ENCODE peak calls at places on chromosome 4, in five cellular contexts. V is cardiac muscle cell; B is uterus; I is SK-N-SH; S is CD4-positive, alpha-beta T cell. U is an unnamed sample.

GRCh38 chr4:140254656-140255299 is 100.8 kb upstream of the MAML3 start:
- DNase-seq in V (no peak), B (no peak), I (no peak), S (no peak), U (no peak)

GRCh38 chr4:27666943-27667342 is 806.3 kb downstream of the STIM2 start:
- DNase-seq in V (no peak), B (no peak), I (peak; percentile 3), S (no peak), U (no peak)

GRCh38 chr4:139672732-139673131 is 7.1 kb downstream of the MGST2 start:
- DNase-seq in V (no peak), B (no peak), I (no peak), S (no peak), U (no peak)

GRCh38 chr4:4866833-4867744 is 7.6 kb downstream of the MSX1 start:
- DNase-seq in V (peak; percentile 61), B (peak; percentile 83), I (peak; percentile 78), S (no peak), U (no peak)

GRCh38 chr4:88975925-88976511 is 81.0 kb downstream of the FAM13A start:
- DNase-seq in V (peak; percentile 39), B (no peak), I (no peak), S (no peak), U (no peak)

GRCh38 chr4:47349323-47349722 is 114.2 kb downstream of the COMMD8 start:
- DNase-seq in V (no peak), B (no peak), I (no peak), S (no peak), U (no peak)

GRCh38 chr4:143402776-143403550 is 66.3 kb downstream of the GAB1 start:
- DNase-seq in V (no peak), B (no peak), I (no peak), S (no peak), U (no peak)

GRCh38 chr4:47835489-47835888 is 2.4 kb downstream of the CORIN start:
- DNase-seq in V (peak; percentile 48), B (no peak), I (no peak), S (no peak), U (no peak)

GRCh38 chr4:1408418-1408817 is 2.2 kb upstream of the NKX1-1 start:
- DNase-seq in V (no peak), B (no peak), I (peak; percentile 65), S (no peak), U (no peak)

GRCh38 chr4:1410491-1411325 is 4.5 kb upstream of the NKX1-1 start:
- DNase-seq in V (peak; percentile 58), B (no peak), I (peak; percentile 48), S (peak; percentile 46), U (no peak)

GRCh38 chr4:1407657-1408333 is 1.6 kb upstream of the NKX1-1 start:
- DNase-seq in V (no peak), B (no peak), I (peak; percentile 34), S (no peak), U (peak; percentile 13)

GRCh38 chr4:1409806-1410425 is 3.7 kb upstream of the NKX1-1 start:
- DNase-seq in V (no peak), B (no peak), I (peak; percentile 53), S (no peak), U (no peak)

DNA sequence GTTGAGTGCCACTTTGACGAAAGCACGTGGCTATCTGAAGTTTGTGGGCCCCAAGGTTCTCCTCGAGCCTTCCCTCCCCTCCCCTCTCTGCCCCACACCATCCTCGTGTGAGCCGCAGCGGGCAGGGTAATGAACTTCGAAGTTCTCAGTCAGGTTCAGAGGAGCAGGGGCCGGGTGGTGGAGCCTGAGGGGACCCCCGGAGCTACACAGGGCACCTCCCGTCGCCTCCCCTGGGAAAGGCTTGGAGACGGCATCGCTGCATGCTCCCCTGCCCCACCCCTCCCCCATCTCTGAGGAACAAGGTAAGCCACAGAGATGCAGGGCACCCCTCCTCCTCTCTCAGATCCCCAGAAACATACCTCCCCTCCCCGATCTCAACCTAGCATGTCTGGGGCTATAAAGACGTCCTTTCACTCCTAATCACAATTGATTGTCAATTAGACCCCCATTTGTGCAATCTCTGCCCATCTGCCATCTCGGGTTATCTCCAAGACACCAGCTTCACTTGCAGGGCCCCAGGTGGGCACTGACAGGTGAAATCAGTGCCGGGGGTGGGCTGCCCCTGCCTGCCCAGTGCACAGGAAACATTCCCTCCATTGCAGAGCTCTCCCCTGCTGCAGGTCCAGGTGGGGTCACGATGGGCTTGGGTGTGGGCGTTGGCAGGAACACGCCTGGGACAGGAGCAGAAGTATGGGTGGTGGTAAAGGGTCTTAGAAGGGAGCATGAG is 3.0 kb upstream of the NKX1-1 start:
- DNase-seq in V (no peak), B (no peak), I (peak; percentile 30), S (no peak), U (no peak)
- H3K27me3 ChIP-seq in V (peaks cover 99% of the 10 kb centered on the region), B (peaks cover 20% of the 10 kb centered on the region), I (peaks cover 81% of the 10 kb centered on the region), S (peaks cover 80% of the 10 kb centered on the region), U (peaks cover 85% of the 10 kb centered on the region)

GRCh38 chr4:76984127-76984526 is 34.6 kb downstream of the SEPTIN11 start:
- DNase-seq in V (peak; percentile 71), B (no peak), I (peak; percentile 39), S (no peak), U (no peak)

GRCh38 chr4:76981649-76982048 is 32.1 kb downstream of the SEPTIN11 start:
- DNase-seq in V (peak; percentile 60), B (no peak), I (no peak), S (no peak), U (no peak)

GRCh38 chr4:76980280-76980679 is 30.7 kb downstream of the SEPTIN11 start:
- DNase-seq in V (no peak), B (no peak), I (no peak), S (no peak), U (no peak)

GRCh38 chr4:76984788-76985211 is 35.2 kb downstream of the SEPTIN11 start:
- DNase-seq in V (peak; percentile 99), B (peak; percentile 72), I (peak; percentile 42), S (no peak), U (no peak)

DNA sequence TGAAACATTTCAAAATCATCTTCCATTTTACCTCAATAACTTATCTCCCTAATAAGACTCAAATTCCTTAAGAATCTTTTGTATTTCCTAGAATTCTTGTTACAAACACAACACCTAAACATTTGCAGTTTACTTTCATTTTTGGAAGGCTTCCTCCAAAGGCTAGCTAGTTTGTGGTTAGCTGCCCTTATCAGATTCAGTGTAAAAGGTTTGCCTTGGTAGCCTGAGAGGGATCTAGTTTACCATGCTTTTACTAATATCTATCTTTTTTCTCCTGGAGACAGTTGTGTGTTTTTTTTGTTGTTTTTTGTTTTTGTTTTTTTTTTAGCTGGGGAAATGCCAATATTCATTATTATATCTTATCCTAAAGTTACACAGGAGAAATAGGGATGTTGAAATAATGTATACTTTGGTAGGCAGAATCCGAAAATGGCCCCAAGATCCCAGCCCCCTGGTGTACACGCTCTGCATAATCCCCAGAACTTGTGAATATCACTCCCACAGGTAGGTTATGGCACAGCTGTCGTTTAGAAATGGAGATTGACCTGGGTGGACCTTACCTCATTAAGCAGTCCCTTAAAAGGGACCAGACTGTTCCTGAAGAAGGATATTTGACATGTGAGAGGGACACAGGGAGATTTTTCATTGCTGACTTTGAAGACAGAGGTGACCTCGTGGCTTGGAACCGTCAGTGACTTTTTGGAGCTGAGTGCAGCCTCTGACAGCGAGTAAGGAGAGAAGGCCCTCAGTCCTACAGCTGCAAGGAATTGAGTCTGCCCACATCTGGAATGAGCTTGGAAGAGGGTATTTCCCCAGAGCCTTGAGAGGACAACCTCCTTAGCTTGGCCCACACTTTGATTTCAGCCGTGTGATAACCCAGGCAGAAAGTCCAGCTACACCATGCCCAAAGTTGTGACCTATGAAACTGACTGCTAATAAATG is 33.4 kb downstream of the SEPTIN11 start:
- DNase-seq in V (peak; percentile 60), B (no peak), I (no peak), S (no peak), U (no peak)
- TF ChIP-seq CTCF in V (peak; percentile 24), B (no peak), I (peak; percentile 36), S (no peak), U (no peak)

GRCh38 chr4:8123389-8123788 is 35.2 kb downstream of the ABLIM2 start:
- DNase-seq in V (peak; percentile 29), B (no peak), I (peak; percentile 75), S (no peak), U (no peak)
- H3K27me3 ChIP-seq in V (no peaks in the 10 kb centered on the region), B (no peaks in the 10 kb centered on the region), I (no peaks in the 10 kb centered on the region), S (no peaks in the 10 kb centered on the region), U (no peaks in the 10 kb centered on the region)

DNA sequence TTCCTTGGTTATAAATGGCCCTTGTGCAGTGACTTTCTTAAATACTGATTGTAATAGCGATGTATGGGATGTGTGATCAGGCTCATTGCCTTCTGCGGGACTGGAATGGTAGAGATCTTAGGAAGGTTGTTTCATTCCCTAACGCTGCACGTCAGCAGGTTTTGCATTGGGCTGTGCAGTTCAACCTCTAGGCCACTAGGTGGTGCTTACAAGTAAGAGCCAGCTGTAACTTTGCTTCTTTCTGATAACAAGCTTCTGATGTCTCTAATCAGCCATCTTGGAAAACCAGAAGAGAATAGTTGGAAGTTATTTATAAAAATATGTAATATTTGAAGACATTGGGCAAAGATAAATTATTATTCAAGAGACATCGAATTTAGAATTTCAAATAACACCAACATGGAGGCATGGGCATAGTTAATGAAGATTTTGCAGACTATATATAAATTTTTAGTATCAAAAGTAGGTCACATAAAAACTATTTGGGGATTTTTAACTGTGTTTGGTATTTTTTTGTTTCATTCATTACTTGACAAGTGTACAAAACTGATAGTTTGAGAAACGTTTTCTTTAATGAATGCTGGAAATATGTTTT is 339.7 kb upstream of the PCDH7 start:
- DNase-seq in V (peak; percentile 81), B (no peak), I (peak; percentile 17), S (no peak), U (no peak)
- TF ChIP-seq CTCF in V (peak; percentile 94), B (no peak), I (peak; percentile 95), S (no peak), U (no peak)

GRCh38 chr4:186013404-186014186 is 55.4 kb upstream of the TLR3 start:
- DNase-seq in V (no peak), B (no peak), I (no peak), S (no peak), U (no peak)
- H3K27me3 ChIP-seq in V (no peaks in the 10 kb centered on the region), B (no peaks in the 10 kb centered on the region), I (no peaks in the 10 kb centered on the region), S (no peaks in the 10 kb centered on the region), U (peaks cover 3% of the 10 kb centered on the region)

DNA sequence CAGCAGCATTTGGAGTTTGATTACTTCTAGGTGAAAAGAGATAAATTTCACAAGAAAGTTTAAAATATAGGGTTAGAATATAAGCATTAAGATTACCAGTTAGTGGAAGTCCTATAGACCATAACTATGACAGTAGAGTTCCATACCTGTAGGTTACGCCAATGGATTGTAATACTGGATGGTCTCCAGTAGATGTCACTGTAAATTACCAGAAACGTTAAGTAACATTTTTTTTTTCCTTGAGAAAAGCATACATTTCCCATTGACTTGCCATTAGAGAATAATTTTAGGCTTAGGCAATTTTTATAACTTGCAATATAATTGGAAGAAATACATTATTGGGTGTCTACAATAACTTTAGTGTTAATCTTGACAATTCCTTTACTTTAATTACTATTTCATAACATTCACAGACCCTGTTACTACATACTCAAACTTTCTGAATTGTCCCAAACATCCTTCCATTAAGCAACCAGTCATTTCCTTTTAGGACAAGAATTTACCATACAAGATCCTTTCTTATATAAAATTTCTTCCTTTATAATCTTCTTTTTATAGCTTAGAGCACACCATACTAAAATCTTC is 304.1 kb upstream of the TECRL start:
- DNase-seq in V (peak; percentile 20), B (no peak), I (peak; percentile 9), S (no peak), U (no peak)
- TF ChIP-seq CTCF in V (peak; percentile 41), B (no peak), I (peak; percentile 65), S (peak; percentile 16), U (peak; percentile 67)